ENCODE peak calls at places on chromosome 10, in four cellular contexts. One of them, this sample, is unnamed.

GRCh38 chr10:79375321-79376077 is 28.2 kb downstream of the PPIF start:
- DNase-seq in mesothelial cell of epicardium: no peak
- DNase-seq in NB4: peak
- DNase-seq in WTC11: no peak
- DNase-seq in this sample: peak

GRCh38 chr10:133390597-133391248 is 3.2 kb upstream of the MTG1 start:
- DNase-seq in mesothelial cell of epicardium: no peak
- DNase-seq in NB4: no peak
- DNase-seq in WTC11: no peak
- DNase-seq in this sample: no peak

GRCh38 chr10:90960355-90960814 is 39.5 kb upstream of the ANKRD1 start:
- DNase-seq in mesothelial cell of epicardium: no peak
- DNase-seq in NB4: no peak
- DNase-seq in WTC11: no peak
- DNase-seq in this sample: no peak

GRCh38 chr10:115417585-115418265 is 324.6 kb downstream of the ATRNL1 start:
- DNase-seq in mesothelial cell of epicardium: no peak
- DNase-seq in NB4: peak
- DNase-seq in WTC11: peak
- DNase-seq in this sample: no peak

GRCh38 chr10:117461766-117462423 is 80.7 kb upstream of the EMX2 start:
- DNase-seq in mesothelial cell of epicardium: no peak
- DNase-seq in NB4: peak
- DNase-seq in WTC11: no peak
- DNase-seq in this sample: no peak

GRCh38 chr10:21427804-21428481 is 97.5 kb downstream of the SKIDA1 start:
- DNase-seq in mesothelial cell of epicardium: no peak
- DNase-seq in NB4: peak
- DNase-seq in WTC11: no peak
- DNase-seq in this sample: no peak

GRCh38 chr10:132319853-132320669 is 11.9 kb upstream of the LRRC27 start:
- DNase-seq in mesothelial cell of epicardium: no peak
- DNase-seq in NB4: peak
- DNase-seq in WTC11: no peak
- DNase-seq in this sample: no peak

GRCh38 chr10:103759100-103759781 is 96.1 kb downstream of the SH3PXD2A start:
- DNase-seq in mesothelial cell of epicardium: no peak
- DNase-seq in NB4: peak
- DNase-seq in WTC11: no peak
- DNase-seq in this sample: no peak

GRCh38 chr10:92291610-92291859 is 568 bp downstream of the MARCHF5 start:
- DNase-seq in mesothelial cell of epicardium: no peak
- DNase-seq in NB4: no peak
- DNase-seq in WTC11: no peak
- DNase-seq in this sample: no peak

GRCh38 chr10:22319559-22320558 is 1.0 kb upstream of the BMI1 start:
- DNase-seq in mesothelial cell of epicardium: no peak
- DNase-seq in NB4: peak
- DNase-seq in WTC11: no peak
- DNase-seq in this sample: no peak

GRCh38 chr10:12634532-12634931 is 285.2 kb downstream of the CAMK1D start:
- DNase-seq in mesothelial cell of epicardium: no peak
- DNase-seq in NB4: no peak
- DNase-seq in WTC11: no peak
- DNase-seq in this sample: no peak

GRCh38 chr10:31554556-31554955 is 235.5 kb downstream of the ZEB1 start:
- DNase-seq in mesothelial cell of epicardium: no peak
- DNase-seq in NB4: peak
- DNase-seq in WTC11: no peak
- DNase-seq in this sample: no peak

GRCh38 chr10:30079423-30079822 is 20.0 kb upstream of the JCAD start:
- DNase-seq in mesothelial cell of epicardium: no peak
- DNase-seq in NB4: no peak
- DNase-seq in WTC11: no peak
- DNase-seq in this sample: no peak

GRCh38 chr10:110857265-110858158 is 14.2 kb upstream of the PDCD4 start:
- DNase-seq in mesothelial cell of epicardium: no peak
- DNase-seq in NB4: peak
- DNase-seq in WTC11: no peak
- DNase-seq in this sample: no peak

GRCh38 chr10:113069595-113069994 is 119.5 kb downstream of the TCF7L2 start:
- DNase-seq in mesothelial cell of epicardium: no peak
- DNase-seq in NB4: no peak
- DNase-seq in WTC11: no peak
- DNase-seq in this sample: no peak

GRCh38 chr10:48507933-48508830 is 96.7 kb downstream of the ARHGAP22 start:
- DNase-seq in mesothelial cell of epicardium: no peak
- DNase-seq in NB4: no peak
- DNase-seq in WTC11: no peak
- DNase-seq in this sample: peak

GRCh38 chr10:48511855-48512191 is 93.0 kb downstream of the ARHGAP22 start:
- DNase-seq in mesothelial cell of epicardium: no peak
- DNase-seq in NB4: peak
- DNase-seq in WTC11: no peak
- DNase-seq in this sample: no peak

GRCh38 chr10:48511066-48511854 is 93.6 kb downstream of the ARHGAP22 start:
- DNase-seq in mesothelial cell of epicardium: no peak
- DNase-seq in NB4: no peak
- DNase-seq in WTC11: no peak
- DNase-seq in this sample: peak

GRCh38 chr10:48509061-48509772 is 95.7 kb downstream of the ARHGAP22 start:
- DNase-seq in mesothelial cell of epicardium: no peak
- DNase-seq in NB4: no peak
- DNase-seq in WTC11: no peak
- DNase-seq in this sample: peak

GRCh38 chr10:48509974-48510692 is 94.7 kb downstream of the ARHGAP22 start:
- DNase-seq in mesothelial cell of epicardium: no peak
- DNase-seq in NB4: peak
- DNase-seq in WTC11: peak
- DNase-seq in this sample: peak
- TF ChIP-seq CTCF in mesothelial cell of epicardium: no peak
- TF ChIP-seq CTCF in NB4: peak
- TF ChIP-seq CTCF in WTC11: no peak
- TF ChIP-seq CTCF in this sample: peak

DNA sequence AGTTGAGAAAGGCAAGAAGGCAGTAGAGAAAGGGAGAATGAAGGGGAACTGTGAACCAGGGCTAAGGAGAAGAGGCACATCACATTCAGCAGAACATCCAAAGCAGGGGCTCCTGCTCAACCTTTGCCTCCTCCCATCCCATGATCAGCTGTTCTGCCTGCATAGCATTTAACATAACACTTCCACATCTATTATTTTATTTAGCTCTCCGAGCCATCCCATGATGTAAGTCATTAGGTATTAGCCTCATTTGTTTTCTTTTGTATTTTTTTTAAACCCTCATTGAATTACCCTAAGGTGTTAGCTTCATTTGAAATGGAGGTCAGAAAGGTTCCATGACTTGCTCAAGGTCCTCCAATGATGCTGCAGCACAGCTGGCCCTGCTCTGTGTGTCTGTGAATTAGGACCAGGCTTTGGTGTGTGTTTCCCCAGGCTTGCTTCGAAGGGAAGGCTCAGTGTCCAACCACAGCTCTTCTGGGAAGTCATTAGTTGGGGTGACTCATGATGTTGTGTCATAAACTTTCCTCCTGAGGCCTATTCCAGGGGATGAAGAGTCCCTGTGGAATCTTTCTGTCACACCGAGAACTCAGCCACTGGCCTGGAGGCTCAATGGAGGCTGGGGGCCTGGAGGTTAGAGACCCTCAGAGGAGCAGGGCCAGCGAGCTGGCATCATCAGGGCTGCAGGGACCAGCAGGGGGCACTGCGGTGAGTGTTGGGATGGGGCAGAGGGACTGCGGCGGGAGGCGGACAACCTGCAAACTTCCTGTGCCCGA is 16.5 kb downstream of the NPFFR1 start:
- DNase-seq in mesothelial cell of epicardium: no peak
- DNase-seq in NB4: peak
- DNase-seq in WTC11: peak
- DNase-seq in this sample: no peak
- TF ChIP-seq CTCF in mesothelial cell of epicardium: no peak
- TF ChIP-seq CTCF in NB4: peak
- TF ChIP-seq CTCF in WTC11: peak
- TF ChIP-seq CTCF in this sample: peak

GRCh38 chr10:6202098-6202683 is 541 bp upstream of the PFKFB3 start:
- DNase-seq in mesothelial cell of epicardium: no peak
- DNase-seq in NB4: no peak
- DNase-seq in WTC11: peak
- DNase-seq in this sample: no peak

GRCh38 chr10:6204063-6204340 is 1.3 kb downstream of the PFKFB3 start:
- DNase-seq in mesothelial cell of epicardium: no peak
- DNase-seq in NB4: peak
- DNase-seq in WTC11: peak
- DNase-seq in this sample: no peak

GRCh38 chr10:6204341-6205191 is 1.8 kb downstream of the PFKFB3 start:
- DNase-seq in mesothelial cell of epicardium: no peak
- DNase-seq in NB4: peak
- DNase-seq in WTC11: no peak
- DNase-seq in this sample: no peak

GRCh38 chr10:6202684-6203330 is at the start of gene PFKFB3:
- DNase-seq in mesothelial cell of epicardium: peak
- DNase-seq in NB4: peak
- DNase-seq in WTC11: peak
- DNase-seq in this sample: peak

GRCh38 chr10:6203331-6204062 is 765 bp downstream of the PFKFB3 start:
- DNase-seq in mesothelial cell of epicardium: no peak
- DNase-seq in NB4: peak
- DNase-seq in WTC11: peak
- DNase-seq in this sample: peak
- TF ChIP-seq CTCF in mesothelial cell of epicardium: no peak
- TF ChIP-seq CTCF in NB4: no peak
- TF ChIP-seq CTCF in WTC11: peak
- TF ChIP-seq CTCF in this sample: peak

DNA sequence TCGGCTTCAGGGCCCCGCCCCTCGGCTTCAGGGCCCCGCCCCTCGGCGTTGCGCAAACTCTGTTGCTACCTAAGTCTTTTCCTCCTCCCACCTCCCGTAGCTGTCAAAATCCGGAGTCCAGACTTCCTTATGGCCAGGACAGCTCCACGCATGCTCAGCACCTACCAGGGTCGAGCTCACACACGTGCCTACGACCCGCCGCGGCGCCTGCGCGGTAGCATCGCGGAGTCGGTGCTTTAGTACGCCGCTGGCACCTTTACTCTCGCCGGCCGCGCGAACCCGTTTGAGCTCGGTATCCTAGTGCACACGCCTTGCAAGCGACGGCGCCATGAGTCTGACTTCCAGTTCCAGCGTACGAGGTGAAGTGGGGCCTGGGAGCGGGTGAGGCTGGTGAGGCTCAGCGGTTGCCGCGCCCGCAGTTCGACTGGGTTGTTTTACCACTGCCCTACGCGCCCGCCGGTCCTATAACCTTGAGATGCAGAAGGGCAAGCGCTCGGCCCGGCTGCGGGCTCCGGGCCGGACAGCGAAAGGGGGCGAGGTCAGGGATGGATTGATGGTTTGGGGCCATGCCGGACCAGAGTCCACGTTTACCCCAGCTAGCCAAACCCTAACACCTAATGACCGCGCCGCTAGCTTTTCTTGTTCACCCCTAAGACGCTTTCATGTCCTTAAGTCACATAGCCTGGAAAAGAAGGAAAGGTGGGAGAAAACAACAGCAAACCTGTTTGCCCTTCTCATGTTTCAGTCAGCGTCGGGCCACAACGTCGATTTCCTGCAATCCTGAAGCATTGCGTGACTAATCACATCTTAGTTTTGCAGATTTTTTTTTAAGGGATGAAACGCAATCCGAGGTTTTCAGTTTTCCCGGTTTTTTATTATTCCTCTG is at the start of gene CISD1:
- DNase-seq in mesothelial cell of epicardium: peak
- DNase-seq in NB4: peak
- DNase-seq in WTC11: peak
- DNase-seq in this sample: peak
- TF ChIP-seq CTCF in mesothelial cell of epicardium: no peak
- TF ChIP-seq CTCF in NB4: no peak
- TF ChIP-seq CTCF in WTC11: no peak
- TF ChIP-seq CTCF in this sample: no peak

GRCh38 chr10:124677291-124677690 is 66.9 kb downstream of the FAM53B start:
- DNase-seq in mesothelial cell of epicardium: no peak
- DNase-seq in NB4: peak
- DNase-seq in WTC11: no peak
- DNase-seq in this sample: no peak
- TF ChIP-seq CTCF in mesothelial cell of epicardium: no peak
- TF ChIP-seq CTCF in NB4: no peak
- TF ChIP-seq CTCF in WTC11: no peak
- TF ChIP-seq CTCF in this sample: no peak

GRCh38 chr10:46080886-46081285 is 34.8 kb upstream of the MSMB start:
- DNase-seq in mesothelial cell of epicardium: no peak
- DNase-seq in NB4: peak
- DNase-seq in WTC11: no peak
- DNase-seq in this sample: no peak

GRCh38 chr10:46077616-46078268 is 31.7 kb upstream of the MSMB start:
- DNase-seq in mesothelial cell of epicardium: no peak
- DNase-seq in NB4: peak
- DNase-seq in WTC11: no peak
- DNase-seq in this sample: no peak

GRCh38 chr10:46075869-46076268 is 29.8 kb upstream of the MSMB start:
- DNase-seq in mesothelial cell of epicardium: no peak
- DNase-seq in NB4: no peak
- DNase-seq in WTC11: no peak
- DNase-seq in this sample: no peak

GRCh38 chr10:46077141-46077554 is 31.1 kb upstream of the MSMB start:
- DNase-seq in mesothelial cell of epicardium: no peak
- DNase-seq in NB4: peak
- DNase-seq in WTC11: no peak
- DNase-seq in this sample: no peak

GRCh38 chr10:46079831-46080585 is 33.9 kb upstream of the MSMB start:
- DNase-seq in mesothelial cell of epicardium: no peak
- DNase-seq in NB4: peak
- DNase-seq in WTC11: no peak
- DNase-seq in this sample: no peak
- TF ChIP-seq CTCF in mesothelial cell of epicardium: no peak
- TF ChIP-seq CTCF in NB4: no peak
- TF ChIP-seq CTCF in WTC11: no peak
- TF ChIP-seq CTCF in this sample: no peak

DNA sequence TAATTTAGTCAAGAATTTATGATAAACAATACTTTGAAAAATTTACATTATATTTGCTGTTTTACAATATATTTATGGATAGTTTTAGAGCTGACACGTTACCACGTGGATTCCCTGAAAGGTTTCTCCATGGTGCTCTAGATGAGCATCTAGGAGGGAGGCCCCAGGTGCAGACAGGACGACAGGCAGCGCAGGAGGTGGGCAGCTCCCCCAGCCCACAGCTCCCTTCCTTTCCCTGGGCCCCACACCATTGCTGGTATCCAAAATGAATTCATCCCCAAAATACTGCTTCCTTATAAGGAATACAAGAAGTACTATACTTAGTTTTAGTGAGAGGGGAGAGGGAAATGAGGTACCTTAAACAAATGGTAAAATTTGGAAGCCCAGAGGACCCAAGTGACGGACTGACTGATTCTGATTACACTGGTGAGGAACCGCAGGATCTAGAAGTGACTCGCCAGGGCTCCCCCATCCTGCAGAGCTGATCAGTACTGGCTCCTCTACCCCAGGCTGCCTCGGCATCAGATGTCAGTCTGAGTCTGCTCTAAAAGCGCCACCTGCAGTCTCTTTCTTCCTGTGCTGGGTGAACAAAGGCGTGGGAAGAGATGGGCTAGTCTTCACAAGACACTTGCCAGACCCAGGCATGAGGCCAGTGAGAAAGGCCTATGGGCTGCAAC is 89.2 kb downstream of the DLG5 start:
- DNase-seq in mesothelial cell of epicardium: no peak
- DNase-seq in NB4: peak
- DNase-seq in WTC11: peak
- DNase-seq in this sample: no peak
- TF ChIP-seq CTCF in mesothelial cell of epicardium: no peak
- TF ChIP-seq CTCF in NB4: peak
- TF ChIP-seq CTCF in WTC11: no peak
- TF ChIP-seq CTCF in this sample: peak